ENCODE peak calls at places on chromosomes 16 and 17, in seven cellular contexts. H is HepG2, T is SK-N-SH, B is HCT116, J is K562, I is GM12878, N is H1. S is an unnamed sample.

GRCh38 chr16:89805136-89805905 is 11.1 kb downstream of the FANCA start:
- DNase-seq in H (no peak), T (no peak), B (no peak), J (no peak), I (no peak), N (no peak), S (no peak)

GRCh38 chr16:50202926-50203624 is 50.0 kb downstream of the TENT4B start:
- DNase-seq in H (peak), T (no peak), B (peak), J (no peak), I (no peak), N (no peak), S (peak)

GRCh38 chr17:58277107-58277506 is 3.6 kb downstream of the MPO start:
- DNase-seq in H (no peak), T (no peak), B (peak), J (peak), I (no peak), N (no peak), S (no peak)

GRCh38 chr16:58034128-58034685 is 8.7 kb downstream of the MMP15 start:
- DNase-seq in H (no peak), T (peak), B (no peak), J (no peak), I (no peak), N (no peak), S (no peak)

GRCh38 chr16:14193316-14193871 is 122.3 kb downstream of the MRTFB start:
- DNase-seq in H (no peak), T (no peak), B (no peak), J (no peak), I (peak), N (no peak), S (no peak)

GRCh38 chr16:11190585-11191565 is 65.1 kb downstream of the SOCS1 start:
- DNase-seq in H (no peak), T (no peak), B (no peak), J (no peak), I (no peak), N (no peak), S (no peak)

GRCh38 chr16:11202260-11203091 is 53.5 kb downstream of the SOCS1 start:
- DNase-seq in H (no peak), T (no peak), B (no peak), J (no peak), I (peak), N (no peak), S (no peak)

GRCh38 chr17:43950554-43950953 is 3.2 kb downstream of the PYY start:
- DNase-seq in H (no peak), T (no peak), B (no peak), J (no peak), I (no peak), N (no peak), S (no peak)

GRCh38 chr16:56610017-56610608 is 1.7 kb downstream of the MT2A start:
- DNase-seq in H (peak), T (no peak), B (peak), J (no peak), I (peak), N (no peak), S (no peak)

GRCh38 chr16:66853261-66854139 is 9.3 kb downstream of the CA7 start:
- DNase-seq in H (no peak), T (peak), B (no peak), J (peak), I (no peak), N (no peak), S (no peak)
- TF ChIP-seq JUND in H (no peak), T (no peak), B (no peak), J (no peak), I (no peak), N (no peak), S (no peak)

DNA sequence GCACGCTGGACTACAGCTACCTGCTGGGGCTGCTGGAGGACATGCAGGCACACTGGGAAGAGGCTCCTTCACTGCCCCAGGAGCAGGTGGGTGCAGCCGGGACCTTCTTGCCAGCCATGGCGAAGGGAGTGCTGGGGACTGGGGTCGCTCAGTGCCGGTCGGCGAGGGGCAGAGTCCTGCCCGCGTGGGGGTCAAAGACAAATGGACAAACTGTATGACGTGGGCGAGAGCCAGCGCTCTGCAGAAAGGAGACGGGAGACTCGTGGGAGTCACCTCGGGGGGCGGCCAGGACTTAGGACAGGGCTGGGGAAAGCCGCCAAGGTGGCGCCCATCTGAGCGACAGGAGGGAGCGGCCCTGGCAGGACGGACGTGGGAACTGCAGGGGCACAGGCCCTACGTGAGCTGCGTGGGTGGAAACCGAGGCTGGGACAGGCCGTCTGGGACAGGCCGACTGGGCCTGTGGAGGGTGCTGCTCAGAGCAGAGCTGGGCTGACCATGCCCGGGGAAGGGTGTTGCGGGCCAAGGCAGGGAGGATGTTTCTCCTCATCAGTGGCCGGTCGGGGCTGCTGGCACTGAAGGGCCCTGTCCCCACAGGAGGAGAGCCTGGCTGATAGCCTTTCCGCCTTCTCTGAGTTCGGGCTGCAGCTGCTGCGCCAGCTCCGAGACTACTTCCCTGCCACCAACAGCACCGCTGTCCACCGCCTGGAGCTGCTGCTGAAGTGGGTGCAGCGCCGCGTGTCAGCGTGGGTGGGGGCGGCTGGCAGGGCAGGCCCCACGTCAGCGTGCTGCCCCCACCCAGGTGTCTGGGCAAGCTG is 8.0 kb downstream of the TSR3 start:
- DNase-seq in H (no peak), T (no peak), B (no peak), J (no peak), I (no peak), N (no peak), S (no peak)
- TF ChIP-seq JUND in H (no peak), T (no peak), B (no peak), J (no peak), I (no peak), N (no peak), S (no peak)

DNA sequence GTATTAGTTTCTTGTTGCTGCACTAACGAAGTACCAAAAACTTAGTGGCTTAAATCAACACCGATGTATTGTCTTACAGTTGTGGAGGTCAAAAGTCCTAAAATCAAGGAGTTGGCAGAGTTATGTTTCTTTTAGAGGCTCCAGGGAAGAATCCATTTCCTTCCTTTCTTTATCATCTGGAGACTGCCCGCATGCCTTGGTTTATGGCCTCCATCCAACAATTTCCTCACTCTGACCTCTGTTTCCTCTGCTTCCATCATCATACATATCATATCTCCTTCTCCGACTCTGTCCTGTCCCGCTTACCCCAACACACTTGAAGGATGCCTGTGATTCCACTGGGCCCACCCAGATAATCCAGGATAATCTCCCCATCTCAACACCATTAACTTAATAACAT is 627.8 kb downstream of the KCNJ2 start:
- DNase-seq in H (no peak), T (no peak), B (no peak), J (no peak), I (no peak), N (no peak), S (no peak)
- TF ChIP-seq JUND in H (no peak), T (no peak), B (no peak), J (no peak), I (no peak), N (no peak), S (no peak)

GRCh38 chr17:65539867-65540266 is 21.6 kb downstream of the AXIN2 start:
- DNase-seq in H (no peak), T (no peak), B (no peak), J (no peak), I (no peak), N (no peak), S (no peak)

GRCh38 chr17:65538679-65539529 is 22.5 kb downstream of the AXIN2 start:
- DNase-seq in H (no peak), T (no peak), B (no peak), J (no peak), I (no peak), N (no peak), S (no peak)

GRCh38 chr17:65536573-65537342 is 24.7 kb downstream of the AXIN2 start:
- DNase-seq in H (no peak), T (no peak), B (no peak), J (no peak), I (no peak), N (no peak), S (no peak)

GRCh38 chr17:65537343-65537844 is 24.1 kb downstream of the AXIN2 start:
- DNase-seq in H (no peak), T (no peak), B (no peak), J (no peak), I (no peak), N (no peak), S (no peak)

DNA sequence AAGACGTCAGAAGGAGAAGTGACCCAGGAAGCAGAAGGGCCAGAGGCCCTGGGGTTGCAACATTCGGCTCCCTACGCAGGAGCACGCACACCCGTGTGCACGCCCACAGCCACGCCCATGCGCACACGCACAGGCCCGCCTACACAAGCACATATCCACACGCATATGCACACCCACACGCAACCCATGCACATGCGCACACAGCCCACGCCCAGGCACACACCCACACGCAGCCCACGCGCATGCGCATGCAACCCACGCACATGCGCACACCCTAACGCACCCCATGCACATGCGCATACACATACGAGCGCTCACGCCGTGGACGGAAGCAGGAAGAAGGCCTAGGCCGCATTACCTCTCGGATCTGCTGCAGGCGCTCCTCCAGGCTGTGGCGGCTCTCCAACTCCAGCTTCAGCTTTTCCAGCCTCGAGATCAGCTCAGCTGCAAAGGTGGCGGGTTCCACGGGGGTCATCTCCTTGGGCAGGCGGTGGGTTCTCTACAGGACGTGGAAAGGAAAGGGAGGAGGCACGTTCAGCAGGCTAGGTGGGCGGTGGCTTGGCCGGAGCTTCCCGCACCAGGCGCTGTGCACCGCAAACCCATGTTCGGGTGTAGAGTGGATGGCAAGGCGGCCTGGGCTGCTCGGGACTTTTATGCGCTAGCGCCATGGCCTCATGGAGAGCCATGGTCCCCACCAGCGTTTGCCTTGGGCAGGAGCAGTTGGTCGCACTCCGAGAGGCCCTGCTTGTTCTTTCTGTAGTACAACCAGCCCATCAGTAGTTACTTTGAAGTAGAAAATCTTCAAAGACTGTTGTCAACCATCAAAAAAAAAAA is 23.4 kb downstream of the AXIN2 start:
- DNase-seq in H (no peak), T (no peak), B (no peak), J (peak), I (no peak), N (no peak), S (no peak)
- TF ChIP-seq JUND in H (no peak), T (no peak), B (no peak), J (peak), I (no peak), N (no peak), S (no peak)

GRCh38 chr16:87094246-87094865 is 222.8 kb downstream of the C16orf95 start:
- DNase-seq in H (no peak), T (no peak), B (no peak), J (no peak), I (no peak), N (no peak), S (no peak)
- TF ChIP-seq JUND in H (no peak), T (no peak), B (no peak), J (no peak), I (no peak), N (no peak), S (no peak)

GRCh38 chr16:9262941-9263340 is 171.5 kb downstream of the HAPSTR1 start:
- DNase-seq in H (no peak), T (no peak), B (no peak), J (no peak), I (no peak), N (no peak), S (no peak)
- TF ChIP-seq JUND in H (no peak), T (no peak), B (no peak), J (no peak), I (no peak), N (no peak), S (no peak)